ENCODE peak calls at places on chromosomes 4 and X, in nine cellular contexts. Q is kidney tubule cell; I is endothelial cell of umbilical vein; Z is GM10248; A is stimulated activated CD4-positive, alpha-beta T cell treated with anti-CD3 and anti-CD28 coated beads, Interleukin-15, amount 100 ng/mL, for 48 hours; G is CD4-positive, alpha-beta T cell; D is hippocampal formation; H is kidney; S is C1 segment of cervical spinal cord. F is an unnamed sample.
A peak's percentile ranks its signal among the peaks of the same experiment; 100 is the strongest.

GRCh38 chrX:33307954-33308353 is 96.6 kb upstream of the DMD start:
- DNase-seq in Q (no peak), I (peak; percentile 1), Z (no peak), A (no peak), G (no peak), D (no peak), H (no peak), S (no peak), F (no peak)

GRCh38 chr4:123649644-123650356 is 253.2 kb downstream of the SPRY1 start:
- DNase-seq in Q (peak; percentile 67), I (no peak), Z (no peak), A (no peak), G (no peak), D (no peak), H (no peak), S (no peak), F (no peak)

GRCh38 chrX:104659037-104659744 is 93.2 kb downstream of the IL1RAPL2 start:
- DNase-seq in Q (peak; percentile 31), I (no peak), Z (no peak), A (no peak), G (no peak), D (no peak), H (no peak), S (no peak), F (no peak)

GRCh38 chr4:127686656-127687055 is 43.5 kb upstream of the SLC25A31 start:
- DNase-seq in Q (peak; percentile 71), I (peak; percentile 42), Z (no peak), A (no peak), G (no peak), D (no peak), H (no peak), S (no peak), F (no peak)

GRCh38 chr4:1516881-1517480 is 110.7 kb upstream of the NKX1-1 start:
- DNase-seq in Q (no peak), I (no peak), Z (no peak), A (no peak), G (no peak), D (no peak), H (peak; percentile 47), S (no peak), F (no peak)

GRCh38 chrX:47247999-47248320 is 15.2 kb downstream of the USP11 start:
- DNase-seq in Q (no peak), I (no peak), Z (no peak), A (no peak), G (no peak), D (no peak), H (no peak), S (no peak), F (no peak)

GRCh38 chr4:133996431-133997121 is 205.0 kb downstream of the PABPC4L start:
- DNase-seq in Q (no peak), I (no peak), Z (no peak), A (no peak), G (no peak), D (no peak), H (no peak), S (no peak), F (no peak)

GRCh38 chr4:127071443-127071842 is 561.3 kb upstream of the INTU start:
- DNase-seq in Q (no peak), I (no peak), Z (no peak), A (no peak), G (no peak), D (no peak), H (no peak), S (no peak), F (no peak)

GRCh38 chrX:153813161-153813560 is 17.2 kb downstream of the PDZD4 start:
- DNase-seq in Q (no peak), I (no peak), Z (no peak), A (no peak), G (no peak), D (no peak), H (no peak), S (no peak), F (no peak)

GRCh38 chrX:28586291-28586690 is 955 bp upstream of the IL1RAPL1 start:
- DNase-seq in Q (no peak), I (peak; percentile 31), Z (no peak), A (no peak), G (no peak), D (no peak), H (no peak), S (no peak), F (peak; percentile 19)

GRCh38 chr4:81314196-81314896 is 99.3 kb upstream of the PRKG2 start:
- DNase-seq in Q (peak; percentile 99), I (no peak), Z (no peak), A (no peak), G (no peak), D (no peak), H (peak; percentile 83), S (no peak), F (no peak)

GRCh38 chr4:7808752-7809151 is 130.9 kb downstream of the AFAP1 start:
- DNase-seq in Q (peak; percentile 43), I (peak; percentile 83), Z (no peak), A (no peak), G (no peak), D (no peak), H (no peak), S (no peak), F (no peak)

GRCh38 chr4:102341201-102341600 is 4.1 kb downstream of the SLC39A8 start:
- DNase-seq in Q (no peak), I (peak; percentile 58), Z (no peak), A (no peak), G (no peak), D (no peak), H (no peak), S (no peak), F (no peak)

GRCh38 chrX:45035071-45035470 is 162.1 kb downstream of the KDM6A start:
- DNase-seq in Q (no peak), I (no peak), Z (no peak), A (no peak), G (no peak), D (no peak), H (no peak), S (no peak), F (no peak)

GRCh38 chr4:2962099-2962455 is 1.1 kb downstream of the NOP14 start:
- DNase-seq in Q (no peak), I (peak; percentile 21), Z (no peak), A (peak; percentile 64), G (no peak), D (no peak), H (no peak), S (no peak), F (no peak)

GRCh38 chrX:49139713-49140112 is 16.2 kb upstream of the GPKOW start:
- DNase-seq in Q (no peak), I (no peak), Z (no peak), A (no peak), G (no peak), D (no peak), H (no peak), S (no peak), F (no peak)

GRCh38 chr4:36402008-36402758 is 120.8 kb downstream of the DTHD1 start:
- DNase-seq in Q (no peak), I (no peak), Z (no peak), A (no peak), G (no peak), D (no peak), H (no peak), S (no peak), F (no peak)

GRCh38 chr4:37967749-37968148 is 7.6 kb downstream of the PTTG2 start:
- DNase-seq in Q (no peak), I (no peak), Z (no peak), A (no peak), G (no peak), D (no peak), H (no peak), S (no peak), F (no peak)

GRCh38 chrX:31449975-31450374 is 378.1 kb upstream of the FTHL17 start:
- DNase-seq in Q (peak; percentile 2), I (no peak), Z (no peak), A (no peak), G (no peak), D (no peak), H (no peak), S (no peak), F (no peak)

GRCh38 chrX:128622296-128622695 is 570.1 kb upstream of the ACTRT1 start:
- DNase-seq in Q (no peak), I (no peak), Z (no peak), A (no peak), G (no peak), D (no peak), H (peak; percentile 35), S (no peak), F (no peak)

GRCh38 chrX:76427560-76428242 is at the start of gene MAGEE1:
- DNase-seq in Q (peak; percentile 75), I (peak; percentile 51), Z (peak; percentile 72), A (peak; percentile 51), G (peak; percentile 78), D (peak; percentile 55), H (peak; percentile 91), S (peak; percentile 69), F (peak; percentile 72)

GRCh38 chr4:26075588-26075987 is 161.6 kb downstream of the SMIM20 start:
- DNase-seq in Q (peak; percentile 49), I (no peak), Z (no peak), A (no peak), G (no peak), D (no peak), H (no peak), S (no peak), F (no peak)

GRCh38 chrX:140762061-140762460 is 52.5 kb downstream of the LINC00632 start:
- DNase-seq in Q (peak; percentile 59), I (peak; percentile 46), Z (peak; percentile 24), A (no peak), G (no peak), D (peak; percentile 64), H (no peak), S (no peak), F (peak; percentile 56)

GRCh38 chr4:185142563-185142910 is 529 bp upstream of the SLC25A4 start:
- DNase-seq in Q (no peak), I (no peak), Z (no peak), A (no peak), G (no peak), D (peak; percentile 25), H (no peak), S (no peak), F (no peak)

GRCh38 chrX:13750204-13750603 is 15.7 kb downstream of the OFD1 start:
- DNase-seq in Q (peak; percentile 68), I (peak; percentile 35), Z (peak; percentile 29), A (no peak), G (no peak), D (peak; percentile 35), H (no peak), S (no peak), F (no peak)

F was measured in dorsolateral prefrontal cortex.